ENCODE peak calls at places on chromosomes 16 and 17, in ten cellular contexts. One of them, this sample, is unnamed.

GRCh38 chr16:29198231-29198630 is 208.3 kb downstream of the NPIPB11 start:
- DNase-seq in upper lobe of right lung: peak; percentile 6
- DNase-seq in testis: no peak
- DNase-seq in GM23338: no peak
- DNase-seq in neural crest cell: no peak
- DNase-seq in B cell: no peak
- DNase-seq in RWPE1: no peak
- DNase-seq in adrenal gland: peak; percentile 1
- DNase-seq in CD4-positive, alpha-beta T cell: no peak
- DNase-seq in cardiac fibroblast: no peak
- DNase-seq in this sample: no peak

GRCh38 chr17:72297326-72298115 is 176.7 kb downstream of the SOX9 start:
- DNase-seq in B cell: no peak
- DNase-seq in GM23338: no peak
- DNase-seq in testis: peak; percentile 41
- DNase-seq in adrenal gland: no peak
- DNase-seq in upper lobe of right lung: no peak
- DNase-seq in neural crest cell: no peak
- DNase-seq in CD4-positive, alpha-beta T cell: no peak
- DNase-seq in RWPE1: peak; percentile 87
- DNase-seq in cardiac fibroblast: peak; percentile 61
- DNase-seq in this sample: no peak

GRCh38 chr17:39139137-39139516 is 12.3 kb downstream of the PLXDC1 start:
- DNase-seq in GM23338: no peak
- DNase-seq in testis: no peak
- DNase-seq in neural crest cell: no peak
- DNase-seq in adrenal gland: no peak
- DNase-seq in cardiac fibroblast: peak; percentile 86
- DNase-seq in B cell: no peak
- DNase-seq in CD4-positive, alpha-beta T cell: no peak
- DNase-seq in upper lobe of right lung: no peak
- DNase-seq in RWPE1: peak; percentile 80
- DNase-seq in this sample: no peak

GRCh38 chr16:8253718-8254117 is 336.6 kb downstream of the TMEM114 start:
- DNase-seq in adrenal gland: no peak
- DNase-seq in neural crest cell: no peak
- DNase-seq in cardiac fibroblast: no peak
- DNase-seq in B cell: no peak
- DNase-seq in testis: no peak
- DNase-seq in GM23338: no peak
- DNase-seq in CD4-positive, alpha-beta T cell: no peak
- DNase-seq in RWPE1: no peak
- DNase-seq in upper lobe of right lung: no peak
- DNase-seq in this sample: no peak

GRCh38 chr17:64781810-64782555 is 119.9 kb upstream of the SMURF2 start:
- DNase-seq in neural crest cell: no peak
- DNase-seq in adrenal gland: no peak
- DNase-seq in testis: no peak
- DNase-seq in upper lobe of right lung: no peak
- DNase-seq in cardiac fibroblast: no peak
- DNase-seq in RWPE1: no peak
- DNase-seq in GM23338: peak; percentile 37
- DNase-seq in CD4-positive, alpha-beta T cell: no peak
- DNase-seq in B cell: no peak
- DNase-seq in this sample: no peak

GRCh38 chr17:36591434-36592315 is at the start of gene DHRS11:
- DNase-seq in B cell: peak; percentile 97
- DNase-seq in adrenal gland: peak; percentile 83
- DNase-seq in GM23338: peak; percentile 90
- DNase-seq in cardiac fibroblast: peak; percentile 64
- DNase-seq in neural crest cell: peak; percentile 77
- DNase-seq in testis: peak; percentile 87
- DNase-seq in upper lobe of right lung: peak; percentile 92
- DNase-seq in RWPE1: peak; percentile 92
- DNase-seq in CD4-positive, alpha-beta T cell: peak; percentile 55
- DNase-seq in this sample: peak; percentile 93

GRCh38 chr17:10052414-10052813 is 146.0 kb downstream of the GAS7 start:
- DNase-seq in GM23338: no peak
- DNase-seq in B cell: peak; percentile 72
- DNase-seq in CD4-positive, alpha-beta T cell: no peak
- DNase-seq in RWPE1: no peak
- DNase-seq in adrenal gland: no peak
- DNase-seq in testis: no peak
- DNase-seq in upper lobe of right lung: no peak
- DNase-seq in cardiac fibroblast: no peak
- DNase-seq in neural crest cell: no peak
- DNase-seq in this sample: no peak

GRCh38 chr16:30115238-30115637 is 1.9 kb upstream of the GDPD3 start:
- DNase-seq in testis: no peak
- DNase-seq in cardiac fibroblast: no peak
- DNase-seq in neural crest cell: no peak
- DNase-seq in GM23338: no peak
- DNase-seq in CD4-positive, alpha-beta T cell: no peak
- DNase-seq in RWPE1: no peak
- DNase-seq in upper lobe of right lung: peak; percentile 72
- DNase-seq in adrenal gland: no peak
- DNase-seq in B cell: no peak
- DNase-seq in this sample: no peak

GRCh38 chr16:19008245-19008644 is 24.5 kb downstream of the TMC7 start:
- DNase-seq in neural crest cell: no peak
- DNase-seq in cardiac fibroblast: peak; percentile 70
- DNase-seq in testis: no peak
- DNase-seq in adrenal gland: no peak
- DNase-seq in upper lobe of right lung: no peak
- DNase-seq in B cell: no peak
- DNase-seq in GM23338: no peak
- DNase-seq in RWPE1: peak; percentile 57
- DNase-seq in CD4-positive, alpha-beta T cell: no peak
- DNase-seq in this sample: no peak

GRCh38 chr17:17205368-17206148 is 575 bp downstream of the PLD6 start:
- DNase-seq in testis: peak; percentile 74
- DNase-seq in cardiac fibroblast: peak; percentile 28
- DNase-seq in GM23338: peak; percentile 40
- DNase-seq in B cell: peak; percentile 73
- DNase-seq in adrenal gland: peak; percentile 56
- DNase-seq in upper lobe of right lung: peak; percentile 85
- DNase-seq in CD4-positive, alpha-beta T cell: peak; percentile 36
- DNase-seq in RWPE1: peak; percentile 73
- DNase-seq in neural crest cell: no peak
- DNase-seq in this sample: no peak

DNA sequence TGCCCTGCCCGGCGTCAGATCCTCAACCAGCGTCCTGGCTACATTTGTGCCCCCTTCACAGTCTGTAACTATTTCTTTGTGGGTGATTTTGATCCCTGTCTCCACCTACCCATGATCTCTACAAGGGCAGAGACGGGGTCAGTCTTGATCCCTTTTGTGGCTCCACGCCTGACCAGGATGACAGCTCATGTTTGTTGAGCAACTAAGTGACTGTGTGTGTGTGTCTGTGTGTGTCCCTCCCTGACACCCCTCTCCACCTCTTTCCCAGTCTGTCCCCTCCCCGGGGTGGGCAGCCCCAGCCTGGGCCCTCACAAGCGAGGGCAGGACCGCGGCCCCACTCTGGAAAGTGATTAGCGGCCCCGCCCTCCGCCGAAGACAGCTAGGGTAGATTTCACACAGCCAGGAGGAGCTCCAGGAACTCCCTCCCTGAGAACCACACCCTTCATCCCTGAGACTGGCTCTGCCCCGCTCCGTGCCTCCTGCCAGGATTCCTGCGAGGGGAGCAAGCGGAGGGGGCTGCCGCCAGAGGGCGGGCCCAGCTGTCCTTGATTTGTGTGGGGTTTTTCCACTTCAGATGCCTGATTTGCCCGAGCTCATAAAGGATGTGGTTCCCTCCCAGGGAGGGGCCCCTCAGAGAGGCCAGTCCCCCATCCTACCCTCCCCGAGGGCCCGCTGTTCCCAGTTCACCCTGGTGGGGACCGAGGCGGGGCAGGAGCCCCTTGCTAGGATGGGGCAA is 5.3 kb upstream of the HS3ST6 start:
- DNase-seq in B cell: no peak
- DNase-seq in RWPE1: peak; percentile 60
- DNase-seq in GM23338: peak; percentile 83
- DNase-seq in neural crest cell: peak; percentile 47
- DNase-seq in adrenal gland: no peak
- DNase-seq in testis: no peak
- DNase-seq in upper lobe of right lung: no peak
- DNase-seq in CD4-positive, alpha-beta T cell: no peak
- DNase-seq in cardiac fibroblast: peak; percentile 14
- DNase-seq in this sample: peak; percentile 76
- TF ChIP-seq CTCF in B cell: no peak
- TF ChIP-seq CTCF in RWPE1: peak; percentile 61
- TF ChIP-seq CTCF in GM23338: peak; percentile 61
- TF ChIP-seq CTCF in neural crest cell: peak; percentile 60
- TF ChIP-seq CTCF in adrenal gland: no peak
- TF ChIP-seq CTCF in testis: no peak
- TF ChIP-seq CTCF in upper lobe of right lung: peak; percentile 13
- TF ChIP-seq CTCF in CD4-positive, alpha-beta T cell: no peak
- TF ChIP-seq CTCF in cardiac fibroblast: peak; percentile 17
- TF ChIP-seq CTCF in this sample: peak; percentile 55

GRCh38 chr17:81906476-81907218 is 4.6 kb downstream of the PCYT2 start:
- DNase-seq in neural crest cell: no peak
- DNase-seq in adrenal gland: no peak
- DNase-seq in RWPE1: no peak
- DNase-seq in upper lobe of right lung: no peak
- DNase-seq in GM23338: peak; percentile 47
- DNase-seq in CD4-positive, alpha-beta T cell: no peak
- DNase-seq in B cell: no peak
- DNase-seq in cardiac fibroblast: no peak
- DNase-seq in testis: no peak
- DNase-seq in this sample: no peak
- TF ChIP-seq CTCF in neural crest cell: no peak
- TF ChIP-seq CTCF in adrenal gland: no peak
- TF ChIP-seq CTCF in RWPE1: no peak
- TF ChIP-seq CTCF in upper lobe of right lung: no peak
- TF ChIP-seq CTCF in GM23338: peak; percentile 81
- TF ChIP-seq CTCF in CD4-positive, alpha-beta T cell: no peak
- TF ChIP-seq CTCF in B cell: no peak
- TF ChIP-seq CTCF in cardiac fibroblast: no peak
- TF ChIP-seq CTCF in testis: no peak
- TF ChIP-seq CTCF in this sample: no peak

GRCh38 chr17:47064684-47065083 is 85.6 kb upstream of the RPRML start:
- DNase-seq in B cell: no peak
- DNase-seq in upper lobe of right lung: no peak
- DNase-seq in GM23338: no peak
- DNase-seq in adrenal gland: no peak
- DNase-seq in neural crest cell: no peak
- DNase-seq in CD4-positive, alpha-beta T cell: no peak
- DNase-seq in testis: no peak
- DNase-seq in cardiac fibroblast: no peak
- DNase-seq in RWPE1: no peak
- DNase-seq in this sample: no peak
- TF ChIP-seq CTCF in B cell: no peak
- TF ChIP-seq CTCF in upper lobe of right lung: no peak
- TF ChIP-seq CTCF in GM23338: no peak
- TF ChIP-seq CTCF in adrenal gland: no peak
- TF ChIP-seq CTCF in neural crest cell: no peak
- TF ChIP-seq CTCF in CD4-positive, alpha-beta T cell: no peak
- TF ChIP-seq CTCF in testis: no peak
- TF ChIP-seq CTCF in cardiac fibroblast: no peak
- TF ChIP-seq CTCF in RWPE1: no peak
- TF ChIP-seq CTCF in this sample: no peak

GRCh38 chr17:15431766-15432165 is 35.7 kb downstream of the CDRT4 start:
- DNase-seq in B cell: no peak
- DNase-seq in RWPE1: no peak
- DNase-seq in testis: no peak
- DNase-seq in adrenal gland: no peak
- DNase-seq in neural crest cell: no peak
- DNase-seq in upper lobe of right lung: no peak
- DNase-seq in CD4-positive, alpha-beta T cell: no peak
- DNase-seq in cardiac fibroblast: no peak
- DNase-seq in GM23338: no peak
- DNase-seq in this sample: no peak

GRCh38 chr17:15440347-15440746 is 27.1 kb downstream of the CDRT4 start:
- DNase-seq in cardiac fibroblast: no peak
- DNase-seq in testis: no peak
- DNase-seq in upper lobe of right lung: no peak
- DNase-seq in CD4-positive, alpha-beta T cell: no peak
- DNase-seq in RWPE1: no peak
- DNase-seq in GM23338: no peak
- DNase-seq in neural crest cell: no peak
- DNase-seq in adrenal gland: no peak
- DNase-seq in B cell: no peak
- DNase-seq in this sample: no peak

GRCh38 chr17:15432807-15433547 is 34.4 kb downstream of the CDRT4 start:
- DNase-seq in CD4-positive, alpha-beta T cell: no peak
- DNase-seq in neural crest cell: no peak
- DNase-seq in cardiac fibroblast: peak; percentile 18
- DNase-seq in upper lobe of right lung: no peak
- DNase-seq in adrenal gland: no peak
- DNase-seq in RWPE1: no peak
- DNase-seq in testis: no peak
- DNase-seq in GM23338: no peak
- DNase-seq in B cell: no peak
- DNase-seq in this sample: no peak

GRCh38 chr17:15441315-15441714 is 26.1 kb downstream of the CDRT4 start:
- DNase-seq in adrenal gland: no peak
- DNase-seq in B cell: no peak
- DNase-seq in neural crest cell: no peak
- DNase-seq in RWPE1: no peak
- DNase-seq in testis: no peak
- DNase-seq in cardiac fibroblast: no peak
- DNase-seq in CD4-positive, alpha-beta T cell: no peak
- DNase-seq in upper lobe of right lung: no peak
- DNase-seq in GM23338: no peak
- DNase-seq in this sample: no peak

GRCh38 chr17:15436399-15437369 is 30.7 kb downstream of the CDRT4 start:
- DNase-seq in upper lobe of right lung: no peak
- DNase-seq in RWPE1: no peak
- DNase-seq in adrenal gland: no peak
- DNase-seq in neural crest cell: no peak
- DNase-seq in B cell: peak; percentile 40
- DNase-seq in testis: peak; percentile 42
- DNase-seq in cardiac fibroblast: peak; percentile 70
- DNase-seq in CD4-positive, alpha-beta T cell: no peak
- DNase-seq in GM23338: peak; percentile 62
- DNase-seq in this sample: no peak
- TF ChIP-seq CTCF in upper lobe of right lung: peak; percentile 43
- TF ChIP-seq CTCF in RWPE1: no peak
- TF ChIP-seq CTCF in adrenal gland: peak; percentile 32
- TF ChIP-seq CTCF in neural crest cell: peak; percentile 41
- TF ChIP-seq CTCF in B cell: no peak
- TF ChIP-seq CTCF in testis: no peak
- TF ChIP-seq CTCF in cardiac fibroblast: peak; percentile 36
- TF ChIP-seq CTCF in CD4-positive, alpha-beta T cell: peak; percentile 18
- TF ChIP-seq CTCF in GM23338: peak; percentile 62
- TF ChIP-seq CTCF in this sample: no peak